ENCODE peak calls at places on chromosomes 4 and X, in four cellular contexts. P is fibroblast of the aortic adventitia, X is upper lobe of right lung, O is progenitor cell of endocrine pancreas. W is an unnamed sample.
A peak's percentile ranks its signal among the peaks of the same experiment; 100 is the strongest.

GRCh38 chr4:152535236-152535902 is 523 bp downstream of the FBXW7 start:
- DNase-seq in O (peak; percentile 21), P (no peak), X (no peak), W (no peak)

GRCh38 chr4:59608466-59608865 is 1591.7 kb upstream of the ADGRL3 start:
- DNase-seq in O (no peak), P (peak; percentile 38), X (no peak), W (no peak)

GRCh38 chrX:119784747-119785446 is 6.5 kb downstream of the RPL39 start:
- DNase-seq in X (peak; percentile 60), P (peak; percentile 22), O (no peak), W (peak; percentile 17)

GRCh38 chr4:154416183-154416543 is 75.4 kb downstream of the DCHS2 start:
- DNase-seq in P (no peak), X (no peak), O (no peak), W (no peak)

GRCh38 chr4:30828290-30828926 is 108.2 kb downstream of the PCDH7 start:
- DNase-seq in P (no peak), X (no peak), O (no peak), W (no peak)

GRCh38 chrX:32530802-32531403 is 680.4 kb downstream of the DMD start:
- DNase-seq in P (peak; percentile 50), X (no peak), O (no peak), W (peak; percentile 3)

GRCh38 chr4:26542996-26543395 is 40.9 kb upstream of the TBC1D19 start:
- DNase-seq in X (no peak), P (no peak), O (no peak), W (no peak)

GRCh38 chr4:681736-682451 is 7.1 kb downstream of the SLC49A3 start:
- DNase-seq in O (no peak), X (peak; percentile 85), P (no peak), W (no peak)

GRCh38 chr4:185112104-185112503 is 31.0 kb upstream of the SLC25A4 start:
- DNase-seq in X (no peak), O (no peak), P (peak; percentile 96), W (peak; percentile 93)

GRCh38 chr4:77072195-77072753 is 3.5 kb downstream of the CCNI start:
- DNase-seq in P (no peak), O (no peak), X (no peak), W (no peak)

GRCh38 chr4:149752729-149753128 is 62.9 kb downstream of the IQCM start:
- DNase-seq in X (no peak), P (no peak), O (no peak), W (no peak)

GRCh38 chr4:10524196-10524833 is 67.1 kb upstream of the ZNF518B start:
- DNase-seq in O (no peak), X (no peak), P (peak; percentile 25), W (no peak)

GRCh38 chrX:136586386-136586785 is 54.4 kb downstream of the VGLL1 start:
- DNase-seq in P (peak; percentile 7), O (no peak), X (no peak), W (no peak)

GRCh38 chr4:151894246-151894645 is 133.4 kb upstream of the GATB start:
- DNase-seq in O (no peak), X (no peak), P (no peak), W (no peak)

GRCh38 chr4:47703964-47704363 is 133.9 kb downstream of the CORIN start:
- DNase-seq in P (no peak), O (no peak), X (no peak), W (no peak)

GRCh38 chr4:86294883-86295282 is 65.0 kb downstream of the MAPK10 start:
- DNase-seq in X (no peak), O (no peak), P (no peak), W (no peak)

GRCh38 chr4:14022428-14022827 is 394.9 kb upstream of the BOD1L1 start:
- DNase-seq in O (no peak), P (peak; percentile 38), X (no peak), W (peak; percentile 66)

GRCh38 chr4:243407-243806 is 61.9 kb downstream of the ZNF732 start:
- DNase-seq in O (no peak), P (no peak), X (no peak), W (no peak)

GRCh38 chr4:100494166-100494565 is 23.7 kb downstream of the EMCN start:
- DNase-seq in X (no peak), O (no peak), P (peak; percentile 40), W (peak; percentile 43)

GRCh38 chr4:40189997-40190396 is 6.8 kb upstream of the RHOH start:
- DNase-seq in O (no peak), P (no peak), X (no peak), W (no peak)

GRCh38 chr4:5368426-5368825 is 317.1 kb downstream of the STK32B start:
- DNase-seq in P (no peak), O (no peak), X (no peak), W (no peak)

GRCh38 chrX:130769835-130770234 is 133.2 kb downstream of the ENOX2 start:
- DNase-seq in O (no peak), X (no peak), P (no peak), W (no peak)

GRCh38 chr4:143399113-143399949 is 62.7 kb downstream of the GAB1 start:
- DNase-seq in P (peak; percentile 37), O (no peak), X (no peak), W (peak; percentile 49)

GRCh38 chrX:47751670-47752069 is 85.0 kb upstream of the ZNF81 start:
- DNase-seq in P (no peak), O (no peak), X (peak; percentile 63), W (peak; percentile 0)

GRCh38 chrX:129663171-129663570 is 8.4 kb upstream of the APLN start:
- DNase-seq in P (peak; percentile 83), X (no peak), O (no peak), W (no peak)

GRCh38 chr4:156999175-156999517 is 27.5 kb upstream of the PDGFC start:
- DNase-seq in O (no peak), X (no peak), P (peak; percentile 100), W (peak; percentile 94)

GRCh38 chr4:25949166-25949748 is 35.2 kb downstream of the SMIM20 start:
- DNase-seq in X (no peak), P (no peak), O (no peak), W (no peak)

GRCh38 chr4:187999406-187999932 is 3.9 kb downstream of the ZFP42 start:
- DNase-seq in X (no peak), O (no peak), P (no peak), W (no peak)

GRCh38 chr4:48913346-48913745 is 6.8 kb upstream of the OCIAD2 start:
- DNase-seq in P (peak; percentile 91), O (no peak), X (no peak), W (peak; percentile 84)

GRCh38 chr4:90121961-90122748 is 5.0 kb upstream of the CCSER1 start:
- DNase-seq in P (no peak), X (no peak), O (no peak), W (no peak)

GRCh38 chrX:68440940-68441339 is 7.6 kb upstream of the OPHN1 start:
- DNase-seq in P (peak; percentile 92), O (no peak), X (no peak), W (peak; percentile 36)

GRCh38 chrX:68439341-68439740 is 6.0 kb upstream of the OPHN1 start:
- DNase-seq in P (no peak), X (no peak), O (no peak), W (no peak)

GRCh38 chrX:68440438-68440837 is 7.1 kb upstream of the OPHN1 start:
- DNase-seq in X (no peak), O (no peak), P (no peak), W (no peak)

GRCh38 chrX:68438575-68438974 is 5.3 kb upstream of the OPHN1 start:
- DNase-seq in O (no peak), P (no peak), X (no peak), W (no peak)

DNA sequence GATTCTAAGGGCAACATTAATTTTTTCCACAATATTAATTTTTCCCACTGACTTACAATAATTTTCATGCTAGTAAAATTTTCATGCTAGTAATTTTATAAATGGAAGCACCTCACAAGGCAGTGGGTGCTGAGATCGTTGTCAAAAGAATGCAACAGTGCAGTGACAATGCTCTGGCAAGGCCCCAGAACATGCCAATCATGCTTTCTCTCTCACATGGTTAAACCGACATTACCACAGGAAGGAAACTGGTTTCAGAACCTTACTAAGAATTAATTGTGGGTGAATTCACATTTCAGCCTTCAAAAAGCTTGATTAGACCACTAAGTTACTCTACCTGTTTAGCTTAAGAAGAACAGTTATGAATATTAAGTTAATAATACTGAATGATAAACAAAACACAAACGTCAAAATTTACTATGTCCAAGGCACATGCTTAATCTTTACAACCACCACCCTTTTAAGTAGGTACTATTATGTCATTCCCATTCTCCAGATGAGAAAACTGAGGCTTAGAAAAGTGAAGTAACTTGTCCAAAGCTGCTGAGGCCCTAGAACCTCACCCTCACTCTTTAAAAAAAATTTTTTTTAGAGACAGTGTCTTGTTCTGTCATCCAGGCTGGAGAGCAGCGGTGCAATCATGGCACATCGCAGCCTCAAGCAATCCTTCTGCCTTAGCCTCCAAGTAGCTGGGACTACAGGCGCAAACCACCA is 10.0 kb upstream of the OPHN1 start:
- DNase-seq in X (no peak), P (no peak), O (no peak), W (peak; percentile 35)
- TF ChIP-seq CTCF in X (no peak), P (no peak), O (no peak), W (no peak)

GRCh38 chr4:36254355-36254754 is 10.0 kb upstream of the ARAP2 start:
- DNase-seq in P (no peak), O (no peak), X (no peak), W (no peak)
- TF ChIP-seq CTCF in P (no peak), O (no peak), X (no peak), W (no peak)

GRCh38 chrX:97847885-97848679 is 964.4 kb downstream of the RPA4 start:
- DNase-seq in X (no peak), P (no peak), O (no peak), W (no peak)
- TF ChIP-seq CTCF in X (no peak), P (no peak), O (no peak), W (no peak)

GRCh38 chrX:53374222-53374820 is 48.1 kb downstream of the SMC1A start:
- DNase-seq in P (peak; percentile 22), O (no peak), X (no peak), W (no peak)

GRCh38 chrX:53379008-53379710 is 43.3 kb downstream of the SMC1A start:
- DNase-seq in X (no peak), O (no peak), P (no peak), W (no peak)

GRCh38 chrX:53373307-53373706 is 49.1 kb downstream of the SMC1A start:
- DNase-seq in P (no peak), X (no peak), O (no peak), W (no peak)

GRCh38 chrX:53377464-53377863 is 45.0 kb downstream of the SMC1A start:
- DNase-seq in X (no peak), P (no peak), O (no peak), W (no peak)

GRCh38 chrX:53374923-53375322 is 47.5 kb downstream of the SMC1A start:
- DNase-seq in X (no peak), O (no peak), P (no peak), W (no peak)
- TF ChIP-seq CTCF in X (no peak), O (no peak), P (no peak), W (no peak)

GRCh38 chr4:116055857-116056827 is 942.7 kb upstream of the NDST4 start:
- DNase-seq in X (no peak), O (no peak), P (peak; percentile 2), W (no peak)
- TF ChIP-seq CTCF in X (peak; percentile 14), O (peak; percentile 58), P (no peak), W (peak; percentile 67)

DNA sequence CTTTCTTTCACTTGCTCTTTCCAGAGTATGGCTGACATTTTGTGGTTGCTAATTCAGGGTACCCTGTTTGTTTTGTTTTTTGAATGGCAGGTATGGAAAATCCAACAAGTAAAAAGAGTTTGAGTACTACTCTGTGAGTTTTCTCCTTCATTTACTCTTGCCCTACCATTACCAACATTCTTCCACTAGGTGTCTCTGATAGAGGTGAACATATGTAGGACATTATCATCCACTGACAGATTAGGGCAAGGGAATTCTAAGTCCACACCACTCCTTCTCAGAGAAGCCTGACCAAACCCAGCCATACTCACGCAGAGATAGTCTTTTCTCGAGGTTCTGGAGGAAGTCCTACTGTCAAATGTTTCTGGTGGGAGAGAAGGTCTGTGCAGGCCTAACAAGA is 36.7 kb upstream of the HDAC8 start:
- DNase-seq in P (peak; percentile 14), O (no peak), X (no peak), W (no peak)
- TF ChIP-seq CTCF in P (no peak), O (peak; percentile 12), X (no peak), W (peak; percentile 52)

W was measured in HFFc6.